ENCODE peak calls at places on chromosome 6, in seven cellular contexts. E, Q, B, S, F, D and N are unnamed samples.

GRCh38 chr6:108027054-108027453 is 47.5 kb downstream of the OSTM1 start:
- DNase-seq in D (no peak), Q (no peak), E (no peak), F (no peak), B (no peak), S (no peak), N (no peak)

GRCh38 chr6:126015869-126016268 is 29.5 kb downstream of the TRMT11 start:
- DNase-seq in D (no peak), Q (no peak), E (no peak), S (no peak), B (no peak), F (no peak), N (no peak)

GRCh38 chr6:10855233-10855632 is 16.9 kb upstream of the MAK start:
- DNase-seq in S (no peak), F (no peak), E (no peak), B (no peak), Q (no peak), D (no peak), N (no peak)

GRCh38 chr6:160349837-160350236 is 1.7 kb downstream of the SLC22A3 start:
- DNase-seq in E (no peak), S (no peak), B (no peak), F (no peak), Q (no peak), D (no peak), N (no peak)

GRCh38 chr6:112482373-112482772 is 135.2 kb downstream of the RFPL4B start:
- DNase-seq in D (no peak), E (no peak), B (no peak), S (no peak), F (no peak), Q (no peak), N (no peak)

GRCh38 chr6:36126553-36127458 is 3.5 kb upstream of the MAPK13 start:
- DNase-seq in Q (no peak), S (no peak), E (peak; percentile 58), F (no peak), D (no peak), B (no peak), N (no peak)

GRCh38 chr6:158808918-158809678 is 10.1 kb downstream of the EZR start:
- DNase-seq in F (no peak), B (no peak), Q (no peak), S (no peak), D (no peak), E (peak; percentile 34), N (no peak)

GRCh38 chr6:61809004-61809595 is 476.9 kb downstream of the KHDRBS2 start:
- DNase-seq in Q (no peak), S (no peak), F (no peak), E (no peak), D (no peak), B (no peak), N (no peak)

GRCh38 chr6:97053643-97054411 is 129.3 kb downstream of the KLHL32 start:
- DNase-seq in B (no peak), F (no peak), S (no peak), E (no peak), Q (no peak), D (no peak), N (no peak)

GRCh38 chr6:106517699-106518098 is 111.6 kb downstream of the RTN4IP1 start:
- DNase-seq in B (no peak), D (no peak), Q (no peak), F (no peak), S (no peak), E (no peak), N (no peak)

GRCh38 chr6:118725944-118726343 is 74.6 kb upstream of the CEP85L start:
- DNase-seq in E (no peak), S (no peak), B (no peak), Q (no peak), F (no peak), D (no peak), N (no peak)

GRCh38 chr6:138540468-138540867 is 41.2 kb upstream of the NHSL1 start:
- DNase-seq in Q (no peak), S (no peak), F (no peak), E (no peak), B (no peak), D (no peak), N (no peak)

GRCh38 chr6:62324817-62325216 is 38.8 kb upstream of the KHDRBS2 start:
- DNase-seq in D (no peak), S (no peak), Q (no peak), F (no peak), B (no peak), E (no peak), N (no peak)

GRCh38 chr6:14542670-14543366 is 425.2 kb downstream of the CD83 start:
- DNase-seq in E (no peak), Q (no peak), D (no peak), B (no peak), S (no peak), F (no peak), N (no peak)

GRCh38 chr6:129717287-129717686 is 7.3 kb upstream of the ARHGAP18 start:
- DNase-seq in S (peak; percentile 44), E (peak; percentile 65), F (no peak), D (no peak), Q (no peak), B (no peak), N (no peak)

GRCh38 chr6:130482645-130483390 is 117.0 kb downstream of the TMEM200A start:
- DNase-seq in B (no peak), E (no peak), Q (no peak), F (no peak), S (no peak), D (no peak), N (no peak)

GRCh38 chr6:151325075-151326050 is 66.0 kb downstream of the ZBTB2 start:
- DNase-seq in D (peak; percentile 53), E (peak; percentile 32), F (peak; percentile 56), S (peak; percentile 87), Q (peak; percentile 27), B (peak; percentile 70), N (peak; percentile 36)

GRCh38 chr6:45927421-45928234 is 88.0 kb downstream of the CLIC5 start:
- DNase-seq in D (no peak), E (no peak), S (no peak), Q (no peak), F (no peak), B (no peak), N (no peak)

GRCh38 chr6:160454303-160454702 is 106.1 kb downstream of the SLC22A3 start:
- DNase-seq in E (no peak), F (no peak), Q (no peak), B (no peak), D (no peak), S (no peak), N (no peak)

GRCh38 chr6:38901802-38902522 is 146.6 kb upstream of the GLP1R start:
- DNase-seq in E (no peak), Q (no peak), S (no peak), D (no peak), F (no peak), B (no peak), N (no peak)

GRCh38 chr6:139336488-139336887 is 38.0 kb downstream of the CITED2 start:
- DNase-seq in E (peak; percentile 53), B (no peak), F (no peak), Q (peak; percentile 64), S (peak; percentile 26), D (peak; percentile 56), N (no peak)

GRCh38 chr6:89547286-89547685 is 91.3 kb downstream of the LYRM2 start:
- DNase-seq in E (no peak), Q (no peak), B (no peak), F (no peak), S (no peak), D (no peak), N (no peak)

GRCh38 chr6:52603000-52603795 is 26.3 kb upstream of the TRAM2 start:
- DNase-seq in F (no peak), Q (no peak), B (no peak), D (no peak), E (no peak), S (no peak), N (no peak)

GRCh38 chr6:132330759-132331158 is 70.5 kb downstream of the MOXD1 start:
- DNase-seq in F (no peak), E (no peak), S (no peak), B (no peak), Q (no peak), D (no peak), N (no peak)

GRCh38 chr6:19789100-19789805 is 47.9 kb upstream of the ID4 start:
- DNase-seq in F (no peak), S (no peak), Q (no peak), D (no peak), B (no peak), E (no peak), N (no peak)

DNA sequence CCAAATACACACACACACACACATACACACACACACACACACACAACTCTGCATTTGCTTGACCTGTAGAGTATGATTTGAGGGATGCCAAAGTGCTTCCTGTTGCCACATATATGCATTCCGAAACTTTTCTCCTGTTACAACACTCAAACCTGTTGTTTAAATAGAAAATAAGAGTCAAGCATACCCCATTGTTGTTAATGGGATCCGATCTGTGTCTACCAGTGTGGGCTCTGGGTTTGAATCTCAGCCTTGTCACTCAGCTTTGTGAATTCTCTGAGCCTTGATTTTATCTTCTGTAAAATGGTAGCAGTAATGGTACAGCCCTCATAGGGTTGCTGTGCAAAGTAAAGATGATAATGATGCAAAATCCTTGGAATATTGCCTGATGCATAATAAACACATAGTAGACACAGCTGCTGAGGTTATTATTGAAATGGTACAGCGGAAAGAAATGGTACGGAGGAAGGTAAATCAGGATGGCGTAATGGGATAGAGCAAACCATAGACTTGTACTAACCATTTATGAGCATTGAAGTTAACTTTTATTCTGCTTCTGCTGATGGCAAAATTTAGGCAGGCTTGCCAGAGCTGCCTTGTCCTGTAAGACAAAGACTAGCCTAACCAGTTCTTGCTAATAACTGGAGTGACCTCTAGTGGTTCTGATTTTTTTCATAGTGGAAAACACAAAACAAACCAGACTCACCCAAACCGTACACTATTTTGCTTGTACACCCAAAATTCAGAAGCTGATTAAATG is 113.4 kb upstream of the PHACTR1 start:
- DNase-seq in E (peak; percentile 48), B (no peak), D (no peak), S (no peak), F (no peak), Q (peak; percentile 38), N (no peak)
- TF ChIP-seq CTCF in E (no peak), B (peak; percentile 56), D (peak; percentile 48), S (peak; percentile 48), F (peak; percentile 72), Q (no peak), N (peak; percentile 10)

GRCh38 chr6:33420493-33421343 is 853 bp downstream of the SYNGAP1 start:
- DNase-seq in S (no peak), F (no peak), E (no peak), B (no peak), Q (no peak), D (no peak), N (no peak)
- H3K4me1 ChIP-seq in S (peaks cover 39% of the 10 kb centered on the region), F (peaks cover 15% of the 10 kb centered on the region), E (peaks cover 33% of the 10 kb centered on the region), B (peaks cover 19% of the 10 kb centered on the region), Q (peaks cover 11% of the 10 kb centered on the region), D (peaks cover 5% of the 10 kb centered on the region), N (peaks cover 9% of the 10 kb centered on the region)

GRCh38 chr6:157688960-157689599 is 134.0 kb upstream of the SNX9 start:
- DNase-seq in Q (no peak), D (no peak), S (no peak), F (peak; percentile 60), E (no peak), B (peak; percentile 38), N (no peak)
- TF ChIP-seq CTCF in Q (no peak), D (no peak), S (no peak), F (no peak), E (no peak), B (peak; percentile 19), N (no peak)

DNA sequence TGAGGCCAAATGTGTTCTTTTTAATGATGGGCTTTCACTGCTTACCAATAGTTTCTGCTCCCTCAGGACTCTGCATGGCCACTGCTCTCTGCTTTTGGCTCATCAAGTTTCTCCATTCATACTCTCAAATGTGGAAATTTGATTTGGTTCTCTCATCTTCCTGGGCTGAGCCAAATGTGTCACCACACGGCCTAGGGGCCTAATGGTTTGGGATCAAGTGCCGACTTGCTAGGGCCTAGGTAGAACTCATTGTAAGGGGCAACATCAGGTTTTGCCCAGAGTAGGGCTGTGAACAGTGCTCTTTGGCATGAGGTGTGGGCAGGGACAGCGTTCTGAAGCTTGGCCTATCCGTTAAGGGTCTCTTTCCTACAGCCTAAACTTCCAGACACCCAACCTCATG is 3.9 kb upstream of the MRPS10 start:
- DNase-seq in D (no peak), S (no peak), E (no peak), Q (no peak), F (no peak), B (no peak), N (no peak)
- H3K4me1 ChIP-seq in D (no peaks in the 10 kb centered on the region), S (peaks cover 5% of the 10 kb centered on the region), E (peaks cover 7% of the 10 kb centered on the region), Q (no peaks in the 10 kb centered on the region), F (no peaks in the 10 kb centered on the region), B (no peaks in the 10 kb centered on the region), N (no peaks in the 10 kb centered on the region)